ENCODE peak calls at places on chromosomes 12 and 14, in eight cellular contexts. One of them, this sample, is unnamed.

GRCh38 chr14:90574640-90575131 is 177.9 kb downstream of the CALM1 start:
- DNase-seq in A549: no peak
- DNase-seq in lung: no peak
- DNase-seq in fibroblast of pulmonary artery: no peak
- DNase-seq in CD8-positive, alpha-beta T cell: no peak
- DNase-seq in neural progenitor cell: no peak
- DNase-seq in dorsolateral prefrontal cortex: no peak
- DNase-seq in AG09309: no peak
- DNase-seq in this sample: no peak

GRCh38 chr14:96260341-96260821 is 4.4 kb downstream of the BDKRB1 start:
- DNase-seq in neural progenitor cell: no peak
- DNase-seq in A549: no peak
- DNase-seq in AG09309: peak; percentile 84
- DNase-seq in fibroblast of pulmonary artery: peak; percentile 90
- DNase-seq in dorsolateral prefrontal cortex: no peak
- DNase-seq in lung: no peak
- DNase-seq in CD8-positive, alpha-beta T cell: no peak
- DNase-seq in this sample: no peak

GRCh38 chr14:38948171-38948570 is 154.9 kb downstream of the SEC23A start:
- DNase-seq in AG09309: peak; percentile 35
- DNase-seq in A549: no peak
- DNase-seq in lung: no peak
- DNase-seq in neural progenitor cell: no peak
- DNase-seq in fibroblast of pulmonary artery: peak; percentile 49
- DNase-seq in CD8-positive, alpha-beta T cell: no peak
- DNase-seq in dorsolateral prefrontal cortex: no peak
- DNase-seq in this sample: no peak

GRCh38 chr14:37709419-37710195 is 114.2 kb downstream of the TTC6 start:
- DNase-seq in fibroblast of pulmonary artery: peak; percentile 37
- DNase-seq in AG09309: no peak
- DNase-seq in lung: no peak
- DNase-seq in neural progenitor cell: no peak
- DNase-seq in CD8-positive, alpha-beta T cell: no peak
- DNase-seq in dorsolateral prefrontal cortex: no peak
- DNase-seq in A549: peak; percentile 23
- DNase-seq in this sample: no peak

GRCh38 chr14:66709292-66709691 is 201.3 kb downstream of the GPHN start:
- DNase-seq in lung: no peak
- DNase-seq in A549: no peak
- DNase-seq in AG09309: peak; percentile 1
- DNase-seq in neural progenitor cell: no peak
- DNase-seq in CD8-positive, alpha-beta T cell: no peak
- DNase-seq in dorsolateral prefrontal cortex: no peak
- DNase-seq in fibroblast of pulmonary artery: peak; percentile 64
- DNase-seq in this sample: no peak

GRCh38 chr12:195951-196350 is 18.0 kb downstream of the SLC6A12 start:
- DNase-seq in dorsolateral prefrontal cortex: no peak
- DNase-seq in fibroblast of pulmonary artery: no peak
- DNase-seq in AG09309: no peak
- DNase-seq in A549: no peak
- DNase-seq in CD8-positive, alpha-beta T cell: no peak
- DNase-seq in lung: no peak
- DNase-seq in neural progenitor cell: no peak
- DNase-seq in this sample: no peak

GRCh38 chr12:3551386-3551785 is 60.4 kb downstream of the PRMT8 start:
- DNase-seq in lung: peak; percentile 43
- DNase-seq in CD8-positive, alpha-beta T cell: no peak
- DNase-seq in dorsolateral prefrontal cortex: peak; percentile 86
- DNase-seq in fibroblast of pulmonary artery: peak; percentile 16
- DNase-seq in neural progenitor cell: no peak
- DNase-seq in AG09309: no peak
- DNase-seq in A549: no peak
- DNase-seq in this sample: no peak

GRCh38 chr14:22178330-22178981 is 410.6 kb downstream of the DAD1 start:
- DNase-seq in A549: no peak
- DNase-seq in neural progenitor cell: no peak
- DNase-seq in fibroblast of pulmonary artery: no peak
- DNase-seq in AG09309: no peak
- DNase-seq in dorsolateral prefrontal cortex: no peak
- DNase-seq in CD8-positive, alpha-beta T cell: no peak
- DNase-seq in lung: no peak
- DNase-seq in this sample: no peak

GRCh38 chr12:116630762-116631161 is 71.6 kb downstream of the MAP1LC3B2 start:
- DNase-seq in dorsolateral prefrontal cortex: no peak
- DNase-seq in lung: no peak
- DNase-seq in AG09309: no peak
- DNase-seq in CD8-positive, alpha-beta T cell: no peak
- DNase-seq in A549: no peak
- DNase-seq in fibroblast of pulmonary artery: no peak
- DNase-seq in neural progenitor cell: no peak
- DNase-seq in this sample: no peak

GRCh38 chr12:103178681-103179080 is 221.2 kb downstream of the ASCL1 start:
- DNase-seq in fibroblast of pulmonary artery: no peak
- DNase-seq in dorsolateral prefrontal cortex: no peak
- DNase-seq in CD8-positive, alpha-beta T cell: no peak
- DNase-seq in A549: no peak
- DNase-seq in neural progenitor cell: no peak
- DNase-seq in AG09309: no peak
- DNase-seq in lung: no peak
- DNase-seq in this sample: no peak

GRCh38 chr12:109539508-109539907 is 33.8 kb downstream of the MMAB start:
- DNase-seq in dorsolateral prefrontal cortex: no peak
- DNase-seq in A549: no peak
- DNase-seq in lung: no peak
- DNase-seq in AG09309: no peak
- DNase-seq in CD8-positive, alpha-beta T cell: no peak
- DNase-seq in fibroblast of pulmonary artery: no peak
- DNase-seq in neural progenitor cell: no peak
- DNase-seq in this sample: no peak

GRCh38 chr12:112303004-112303403 is 79.2 kb downstream of the HECTD4 start:
- DNase-seq in CD8-positive, alpha-beta T cell: no peak
- DNase-seq in dorsolateral prefrontal cortex: no peak
- DNase-seq in A549: peak; percentile 66
- DNase-seq in lung: no peak
- DNase-seq in neural progenitor cell: no peak
- DNase-seq in fibroblast of pulmonary artery: peak; percentile 88
- DNase-seq in AG09309: peak; percentile 23
- DNase-seq in this sample: peak; percentile 91

GRCh38 chr12:124551268-124552144 is 15.9 kb downstream of the NCOR2 start:
- DNase-seq in dorsolateral prefrontal cortex: no peak
- DNase-seq in neural progenitor cell: peak; percentile 80
- DNase-seq in lung: peak; percentile 70
- DNase-seq in fibroblast of pulmonary artery: no peak
- DNase-seq in AG09309: no peak
- DNase-seq in CD8-positive, alpha-beta T cell: no peak
- DNase-seq in A549: no peak
- DNase-seq in this sample: no peak

GRCh38 chr14:88729159-88729558 is 63.6 kb downstream of the EML5 start:
- DNase-seq in lung: no peak
- DNase-seq in fibroblast of pulmonary artery: no peak
- DNase-seq in neural progenitor cell: no peak
- DNase-seq in CD8-positive, alpha-beta T cell: no peak
- DNase-seq in AG09309: no peak
- DNase-seq in dorsolateral prefrontal cortex: no peak
- DNase-seq in A549: peak; percentile 13
- DNase-seq in this sample: no peak

GRCh38 chr12:109625131-109625559 is 51.6 kb downstream of the MVK start:
- DNase-seq in lung: no peak
- DNase-seq in A549: peak; percentile 64
- DNase-seq in fibroblast of pulmonary artery: peak; percentile 13
- DNase-seq in CD8-positive, alpha-beta T cell: no peak
- DNase-seq in AG09309: peak; percentile 14
- DNase-seq in neural progenitor cell: no peak
- DNase-seq in dorsolateral prefrontal cortex: peak; percentile 92
- DNase-seq in this sample: no peak

GRCh38 chr14:57848353-57848752 is 17.5 kb downstream of the SLC35F4 start:
- DNase-seq in dorsolateral prefrontal cortex: no peak
- DNase-seq in lung: no peak
- DNase-seq in AG09309: no peak
- DNase-seq in fibroblast of pulmonary artery: no peak
- DNase-seq in neural progenitor cell: no peak
- DNase-seq in A549: no peak
- DNase-seq in CD8-positive, alpha-beta T cell: no peak
- DNase-seq in this sample: no peak

GRCh38 chr14:57851354-57851753 is 14.5 kb downstream of the SLC35F4 start:
- DNase-seq in fibroblast of pulmonary artery: no peak
- DNase-seq in AG09309: no peak
- DNase-seq in dorsolateral prefrontal cortex: no peak
- DNase-seq in A549: no peak
- DNase-seq in lung: no peak
- DNase-seq in neural progenitor cell: no peak
- DNase-seq in CD8-positive, alpha-beta T cell: no peak
- DNase-seq in this sample: no peak

GRCh38 chr14:57846631-57847030 is 19.3 kb downstream of the SLC35F4 start:
- DNase-seq in A549: no peak
- DNase-seq in AG09309: no peak
- DNase-seq in CD8-positive, alpha-beta T cell: no peak
- DNase-seq in dorsolateral prefrontal cortex: no peak
- DNase-seq in fibroblast of pulmonary artery: no peak
- DNase-seq in neural progenitor cell: no peak
- DNase-seq in lung: no peak
- DNase-seq in this sample: no peak

GRCh38 chr14:57847096-57847495 is 18.8 kb downstream of the SLC35F4 start:
- DNase-seq in AG09309: peak; percentile 67
- DNase-seq in neural progenitor cell: no peak
- DNase-seq in CD8-positive, alpha-beta T cell: no peak
- DNase-seq in fibroblast of pulmonary artery: no peak
- DNase-seq in lung: no peak
- DNase-seq in dorsolateral prefrontal cortex: no peak
- DNase-seq in A549: no peak
- DNase-seq in this sample: no peak

GRCh38 chr14:57848786-57849185 is 17.1 kb downstream of the SLC35F4 start:
- DNase-seq in AG09309: no peak
- DNase-seq in lung: no peak
- DNase-seq in A549: no peak
- DNase-seq in neural progenitor cell: no peak
- DNase-seq in dorsolateral prefrontal cortex: no peak
- DNase-seq in CD8-positive, alpha-beta T cell: no peak
- DNase-seq in fibroblast of pulmonary artery: no peak
- DNase-seq in this sample: no peak
- H3K4me3 ChIP-seq in AG09309: no peak overlapping the region
- H3K4me3 ChIP-seq in lung: no peak overlapping the region
- H3K4me3 ChIP-seq in A549: no peak overlapping the region
- H3K4me3 ChIP-seq in neural progenitor cell: no peak overlapping the region
- H3K4me3 ChIP-seq in dorsolateral prefrontal cortex: no peak overlapping the region
- H3K4me3 ChIP-seq in CD8-positive, alpha-beta T cell: no peak overlapping the region
- H3K4me3 ChIP-seq in fibroblast of pulmonary artery: no peak overlapping the region
- H3K4me3 ChIP-seq in this sample: no peak overlapping the region

DNA sequence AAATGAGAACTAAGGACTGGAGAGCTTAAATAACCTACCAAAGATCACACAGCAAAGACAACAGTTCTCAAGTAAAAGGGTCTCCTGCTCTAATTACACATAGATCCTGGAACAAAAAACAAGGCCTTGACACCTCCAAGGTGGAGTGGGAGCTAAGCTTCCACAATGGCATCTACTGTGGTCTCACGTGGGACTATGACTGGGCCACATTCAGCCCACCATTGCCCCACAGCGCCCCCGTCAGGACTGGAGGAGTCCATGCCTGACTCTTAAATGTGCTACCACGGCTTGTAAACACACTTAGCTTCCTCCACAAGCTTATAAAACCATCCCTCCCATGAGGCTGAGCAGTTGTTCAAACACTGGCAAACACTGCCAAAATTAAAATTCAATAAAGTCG is 88.5 kb downstream of the GCH1 start:
- DNase-seq in A549: peak; percentile 73
- DNase-seq in AG09309: no peak
- DNase-seq in lung: no peak
- DNase-seq in fibroblast of pulmonary artery: no peak
- DNase-seq in dorsolateral prefrontal cortex: no peak
- DNase-seq in neural progenitor cell: no peak
- DNase-seq in CD8-positive, alpha-beta T cell: no peak
- DNase-seq in this sample: no peak
- TF ChIP-seq CTCF in A549: peak; percentile 19
- TF ChIP-seq CTCF in AG09309: peak; percentile 26
- TF ChIP-seq CTCF in lung: no peak
- TF ChIP-seq CTCF in fibroblast of pulmonary artery: peak; percentile 7
- TF ChIP-seq CTCF in dorsolateral prefrontal cortex: no peak
- TF ChIP-seq CTCF in neural progenitor cell: no peak
- TF ChIP-seq CTCF in CD8-positive, alpha-beta T cell: no peak
- TF ChIP-seq CTCF in this sample: peak; percentile 40

GRCh38 chr12:85803923-85804322 is 32.3 kb downstream of the RASSF9 start:
- DNase-seq in AG09309: no peak
- DNase-seq in neural progenitor cell: no peak
- DNase-seq in fibroblast of pulmonary artery: no peak
- DNase-seq in lung: no peak
- DNase-seq in CD8-positive, alpha-beta T cell: no peak
- DNase-seq in A549: no peak
- DNase-seq in dorsolateral prefrontal cortex: no peak
- DNase-seq in this sample: no peak

GRCh38 chr12:85805654-85806053 is 30.6 kb downstream of the RASSF9 start:
- DNase-seq in AG09309: no peak
- DNase-seq in fibroblast of pulmonary artery: peak; percentile 66
- DNase-seq in dorsolateral prefrontal cortex: no peak
- DNase-seq in CD8-positive, alpha-beta T cell: no peak
- DNase-seq in A549: no peak
- DNase-seq in neural progenitor cell: no peak
- DNase-seq in lung: no peak
- DNase-seq in this sample: no peak

GRCh38 chr12:85804663-85805062 is 31.5 kb downstream of the RASSF9 start:
- DNase-seq in fibroblast of pulmonary artery: peak; percentile 58
- DNase-seq in neural progenitor cell: no peak
- DNase-seq in lung: no peak
- DNase-seq in AG09309: no peak
- DNase-seq in CD8-positive, alpha-beta T cell: no peak
- DNase-seq in dorsolateral prefrontal cortex: no peak
- DNase-seq in A549: no peak
- DNase-seq in this sample: no peak

GRCh38 chr12:85807681-85808228 is 28.5 kb downstream of the RASSF9 start:
- DNase-seq in dorsolateral prefrontal cortex: no peak
- DNase-seq in fibroblast of pulmonary artery: no peak
- DNase-seq in AG09309: no peak
- DNase-seq in A549: no peak
- DNase-seq in lung: no peak
- DNase-seq in CD8-positive, alpha-beta T cell: no peak
- DNase-seq in neural progenitor cell: no peak
- DNase-seq in this sample: no peak

GRCh38 chr12:85803231-85803630 is 33.0 kb downstream of the RASSF9 start:
- DNase-seq in lung: no peak
- DNase-seq in neural progenitor cell: no peak
- DNase-seq in dorsolateral prefrontal cortex: no peak
- DNase-seq in fibroblast of pulmonary artery: peak; percentile 36
- DNase-seq in A549: no peak
- DNase-seq in AG09309: no peak
- DNase-seq in CD8-positive, alpha-beta T cell: no peak
- DNase-seq in this sample: no peak
- H3K4me3 ChIP-seq in lung: no peak overlapping the region
- H3K4me3 ChIP-seq in neural progenitor cell: no peak overlapping the region
- H3K4me3 ChIP-seq in dorsolateral prefrontal cortex: no peak overlapping the region
- H3K4me3 ChIP-seq in fibroblast of pulmonary artery: no peak overlapping the region
- H3K4me3 ChIP-seq in A549: no peak overlapping the region
- H3K4me3 ChIP-seq in AG09309: no peak overlapping the region
- H3K4me3 ChIP-seq in CD8-positive, alpha-beta T cell: no peak overlapping the region
- H3K4me3 ChIP-seq in this sample: no peak overlapping the region

DNA sequence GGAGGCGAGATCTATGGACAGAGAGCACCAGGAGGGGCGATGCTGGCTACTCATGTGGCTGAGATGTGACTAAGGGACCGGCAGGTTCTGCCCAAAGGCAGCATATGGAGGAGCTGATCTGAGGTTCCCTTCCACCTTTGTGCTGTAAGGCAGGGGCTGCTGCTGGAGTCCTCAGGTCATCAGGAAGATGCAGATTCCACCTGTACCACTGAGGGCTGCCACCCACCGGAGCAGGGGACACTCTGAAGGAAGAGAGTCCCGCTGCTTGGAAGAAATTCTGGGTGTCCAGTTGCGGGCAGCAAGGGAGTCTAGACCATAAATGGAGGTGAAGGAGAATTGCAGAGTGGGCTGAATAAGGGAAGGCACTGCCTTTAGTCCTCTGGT is 55.3 kb downstream of the PLEKHG3 start:
- DNase-seq in fibroblast of pulmonary artery: no peak
- DNase-seq in neural progenitor cell: no peak
- DNase-seq in lung: no peak
- DNase-seq in dorsolateral prefrontal cortex: no peak
- DNase-seq in AG09309: no peak
- DNase-seq in CD8-positive, alpha-beta T cell: no peak
- DNase-seq in A549: no peak
- DNase-seq in this sample: no peak
- TF ChIP-seq CTCF in fibroblast of pulmonary artery: no peak
- TF ChIP-seq CTCF in neural progenitor cell: no peak
- TF ChIP-seq CTCF in lung: no peak
- TF ChIP-seq CTCF in dorsolateral prefrontal cortex: no peak
- TF ChIP-seq CTCF in AG09309: no peak
- TF ChIP-seq CTCF in CD8-positive, alpha-beta T cell: no peak
- TF ChIP-seq CTCF in A549: no peak
- TF ChIP-seq CTCF in this sample: no peak

This sample was measured in GM12864.